ENCODE peak calls at places on chromosomes 6 and 20, in ten cellular contexts. B is AG04449, N is HL-60, T is tibial nerve, C is uterus, W is astrocyte of the cerebellum, J is stomach, V is OCI-LY7, F is pancreas, P is heart right ventricle. Q is an unnamed sample.

GRCh38 chr6:47700051-47700450 is 1.7 kb downstream of the ADGRF4 start:
- DNase-seq in V (no peak), N (no peak), B (no peak), W (no peak), J (no peak), F (no peak), C (peak), P (no peak), T (no peak), Q (no peak)

GRCh38 chr6:160036331-160036695 is 67.4 kb downstream of the IGF2R start:
- DNase-seq in W (no peak), P (peak), T (no peak), C (no peak), B (no peak), F (no peak), N (no peak), J (no peak), V (no peak), Q (no peak)

GRCh38 chr20:4018015-4018748 is 2.8 kb upstream of the RNF24 start:
- DNase-seq in V (no peak), J (no peak), N (no peak), P (no peak), B (no peak), C (no peak), F (no peak), T (no peak), W (no peak), Q (no peak)

GRCh38 chr6:154606860-154607259 is 96.4 kb upstream of the CNKSR3 start:
- DNase-seq in B (no peak), F (no peak), J (no peak), V (no peak), T (no peak), W (no peak), P (no peak), C (no peak), N (no peak), Q (no peak)

GRCh38 chr6:119052292-119052889 is 26.1 kb downstream of the FAM184A start:
- DNase-seq in N (no peak), P (no peak), V (no peak), F (no peak), T (no peak), C (no peak), W (no peak), J (no peak), B (no peak), Q (no peak)

GRCh38 chr6:7978736-7979135 is 68.1 kb upstream of the TXNDC5 start:
- DNase-seq in P (no peak), W (peak), F (no peak), N (no peak), B (no peak), V (peak), J (no peak), T (no peak), C (no peak), Q (peak)

GRCh38 chr20:33729101-33729500 is 2.7 kb upstream of the ZNF341 start:
- DNase-seq in P (no peak), N (no peak), B (no peak), T (no peak), V (no peak), J (no peak), F (no peak), W (no peak), C (no peak), Q (no peak)

GRCh38 chr6:15512126-15512525 is 150.7 kb downstream of the DTNBP1 start:
- DNase-seq in T (no peak), C (no peak), B (no peak), V (peak), N (no peak), J (no peak), W (no peak), P (no peak), F (no peak), Q (no peak)

GRCh38 chr6:84019812-84020211 is 13.8 kb upstream of the MRAP2 start:
- DNase-seq in W (no peak), F (no peak), T (no peak), V (no peak), N (no peak), J (no peak), B (no peak), C (no peak), P (no peak), Q (no peak)

GRCh38 chr6:139587469-139587868 is 213.0 kb upstream of the CITED2 start:
- DNase-seq in V (no peak), T (no peak), F (no peak), N (no peak), J (no peak), C (no peak), B (peak), W (peak), P (no peak), Q (no peak)

GRCh38 chr6:14292119-14292518 is 174.5 kb downstream of the CD83 start:
- DNase-seq in W (no peak), T (no peak), F (no peak), V (no peak), B (no peak), N (no peak), C (no peak), P (no peak), J (no peak), Q (no peak)

GRCh38 chr6:12324741-12325140 is 34.6 kb downstream of the EDN1 start:
- DNase-seq in T (no peak), W (no peak), P (no peak), V (no peak), J (no peak), F (no peak), B (no peak), N (no peak), C (no peak), Q (no peak)

GRCh38 chr6:135323202-135323668 is 142.1 kb downstream of the MYB start:
- DNase-seq in P (no peak), C (no peak), N (no peak), V (peak), F (no peak), B (no peak), T (no peak), J (no peak), W (peak), Q (peak)

GRCh38 chr6:31559958-31560696 is 12.0 kb upstream of the LTA start:
- DNase-seq in J (no peak), W (no peak), C (no peak), N (peak), T (peak), F (no peak), B (no peak), V (peak), P (peak), Q (peak)

GRCh38 chr6:40710626-40711354 is 123.6 kb upstream of the LRFN2 start:
- DNase-seq in W (no peak), B (no peak), J (no peak), C (no peak), F (no peak), V (peak), P (no peak), N (no peak), T (no peak), Q (no peak)

GRCh38 chr6:69957990-69958559 is 91.7 kb downstream of the COL19A1 start:
- DNase-seq in B (no peak), F (no peak), P (no peak), V (no peak), T (no peak), C (no peak), W (no peak), J (no peak), N (no peak), Q (no peak)

GRCh38 chr20:24868396-24868927 is 80.6 kb upstream of the CST7 start:
- DNase-seq in J (no peak), W (no peak), C (no peak), P (no peak), B (no peak), F (no peak), T (no peak), V (no peak), N (no peak), Q (no peak)

GRCh38 chr6:126716012-126716411 is 376.1 kb downstream of the CENPW start:
- DNase-seq in P (no peak), T (no peak), C (no peak), J (no peak), W (no peak), N (no peak), V (no peak), F (no peak), B (peak), Q (no peak)

GRCh38 chr6:62819640-62820039 is 391.6 kb upstream of the FKBP1C start:
- DNase-seq in C (no peak), P (no peak), V (no peak), T (no peak), B (no peak), W (no peak), F (no peak), N (no peak), J (no peak), Q (no peak)

GRCh38 chr6:145012039-145012662 is 723.2 kb downstream of the EPM2A start:
- DNase-seq in F (no peak), P (no peak), B (no peak), W (no peak), J (no peak), T (no peak), V (no peak), C (no peak), N (no peak), Q (no peak)

GRCh38 chr20:54433653-54434052 is 41.7 kb upstream of the DOK5 start:
- DNase-seq in B (no peak), P (no peak), J (peak), T (no peak), W (no peak), N (no peak), F (peak), C (no peak), V (no peak), Q (no peak)

GRCh38 chr6:151211075-151211474 is 28.7 kb upstream of the AKAP12 start:
- DNase-seq in V (no peak), W (no peak), F (no peak), J (no peak), N (no peak), C (no peak), B (no peak), T (no peak), P (no peak), Q (no peak)

DNA sequence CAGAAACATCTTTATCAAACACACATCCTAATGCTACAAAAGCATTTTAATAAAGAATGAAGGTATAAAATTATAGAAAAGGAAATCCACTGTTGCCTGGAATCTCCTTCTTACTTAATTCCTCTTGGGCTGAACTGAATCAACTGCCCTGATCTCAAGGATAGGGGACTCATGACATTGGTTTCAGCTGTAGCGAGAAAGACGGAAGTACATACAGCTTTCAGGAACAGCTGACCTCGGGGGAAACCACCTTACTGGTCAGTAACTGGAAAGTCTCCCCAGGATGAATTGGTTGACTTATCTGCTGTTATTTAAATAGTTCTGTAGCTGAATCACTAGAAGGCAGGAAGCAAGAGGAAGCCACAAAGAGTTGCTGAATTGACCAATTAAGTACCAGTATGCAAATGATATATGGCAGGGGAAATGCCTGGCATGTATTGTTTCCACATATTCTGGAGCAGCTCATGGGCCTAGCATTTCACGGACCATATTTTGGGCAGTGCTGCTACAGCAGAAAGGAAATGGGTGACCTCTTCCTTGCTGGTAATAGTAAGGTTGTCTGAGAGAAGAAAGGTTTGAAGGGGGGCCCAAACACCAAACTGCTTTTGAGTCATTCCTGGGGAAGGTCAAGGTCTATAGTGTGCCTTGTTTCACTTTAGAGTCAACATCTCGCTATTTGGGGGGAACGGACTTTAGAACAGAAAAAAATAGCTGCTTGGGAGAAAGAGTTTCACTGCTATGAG is 43.7 kb upstream of the MAP7 start:
- DNase-seq in C (no peak), B (peak), P (no peak), J (peak), F (no peak), N (peak), W (peak), V (peak), T (no peak), Q (peak)
- H3K4me3 ChIP-seq in C (no peak), B (peak), P (no peak), J (no peak), F (no peak), N (no peak), W (no peak), V (no peak), T (no peak), Q (peak)

DNA sequence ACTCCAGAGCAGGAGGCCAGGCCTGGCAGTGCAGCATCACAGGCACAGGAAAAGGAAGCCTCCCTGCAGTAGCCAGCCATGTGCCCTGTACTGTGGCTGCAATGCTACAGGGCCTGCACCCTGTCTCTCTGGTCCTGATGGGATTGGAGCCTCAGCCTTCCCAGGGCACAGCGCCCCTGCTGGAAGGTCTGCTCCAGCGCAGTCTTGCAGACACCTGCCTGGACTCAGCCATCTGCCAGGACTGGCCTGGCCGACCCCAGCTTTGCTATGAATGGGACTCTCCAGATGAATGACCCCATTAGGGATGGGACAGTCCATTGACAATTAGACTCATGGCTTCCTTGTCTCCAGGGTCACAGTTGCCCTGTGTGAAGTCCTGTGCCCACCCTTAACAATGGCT is 251.6 kb downstream of the ERMARD start:
- DNase-seq in P (no peak), F (no peak), N (no peak), W (no peak), C (no peak), V (no peak), T (no peak), B (no peak), J (no peak), Q (no peak)
- TF ChIP-seq CTCF in P (no peak), F (no peak), N (no peak), W (no peak), C (no peak), V (peak), T (no peak), B (no peak), J (no peak), Q (peak)

GRCh38 chr6:27512525-27512924 is 39.6 kb upstream of the ZNF184 start:
- DNase-seq in J (no peak), T (no peak), W (no peak), C (no peak), V (no peak), P (no peak), F (no peak), N (no peak), B (no peak), Q (no peak)

GRCh38 chr6:27514906-27515495 is 42.1 kb upstream of the ZNF184 start:
- DNase-seq in F (no peak), P (no peak), J (no peak), T (no peak), W (no peak), V (no peak), N (no peak), B (no peak), C (no peak), Q (no peak)

GRCh38 chr6:27517238-27517637 is 44.3 kb upstream of the ZNF184 start:
- DNase-seq in N (no peak), V (no peak), B (no peak), C (no peak), P (no peak), F (no peak), W (no peak), T (no peak), J (no peak), Q (no peak)

GRCh38 chr6:27518881-27519795 is 46.2 kb upstream of the ZNF184 start:
- DNase-seq in P (peak), N (peak), W (peak), F (peak), B (peak), V (peak), T (peak), C (peak), J (peak), Q (peak)

GRCh38 chr6:27517928-27518787 is 45.3 kb upstream of the ZNF184 start:
- DNase-seq in P (no peak), V (no peak), C (no peak), N (no peak), J (no peak), F (no peak), B (no peak), T (no peak), W (no peak), Q (no peak)
- H3K4me3 ChIP-seq in P (peak), V (peak), C (peak), N (peak), J (peak), F (no peak), B (peak), T (peak), W (peak), Q (peak)

GRCh38 chr6:82588859-82589412 is 225.3 kb downstream of the TPBG start:
- DNase-seq in N (no peak), C (no peak), B (no peak), T (no peak), F (no peak), P (no peak), W (no peak), V (no peak), J (no peak), Q (no peak)
- TF ChIP-seq CTCF in N (no peak), C (no peak), B (no peak), T (no peak), F (no peak), P (no peak), W (no peak), V (no peak), J (no peak), Q (no peak)

DNA sequence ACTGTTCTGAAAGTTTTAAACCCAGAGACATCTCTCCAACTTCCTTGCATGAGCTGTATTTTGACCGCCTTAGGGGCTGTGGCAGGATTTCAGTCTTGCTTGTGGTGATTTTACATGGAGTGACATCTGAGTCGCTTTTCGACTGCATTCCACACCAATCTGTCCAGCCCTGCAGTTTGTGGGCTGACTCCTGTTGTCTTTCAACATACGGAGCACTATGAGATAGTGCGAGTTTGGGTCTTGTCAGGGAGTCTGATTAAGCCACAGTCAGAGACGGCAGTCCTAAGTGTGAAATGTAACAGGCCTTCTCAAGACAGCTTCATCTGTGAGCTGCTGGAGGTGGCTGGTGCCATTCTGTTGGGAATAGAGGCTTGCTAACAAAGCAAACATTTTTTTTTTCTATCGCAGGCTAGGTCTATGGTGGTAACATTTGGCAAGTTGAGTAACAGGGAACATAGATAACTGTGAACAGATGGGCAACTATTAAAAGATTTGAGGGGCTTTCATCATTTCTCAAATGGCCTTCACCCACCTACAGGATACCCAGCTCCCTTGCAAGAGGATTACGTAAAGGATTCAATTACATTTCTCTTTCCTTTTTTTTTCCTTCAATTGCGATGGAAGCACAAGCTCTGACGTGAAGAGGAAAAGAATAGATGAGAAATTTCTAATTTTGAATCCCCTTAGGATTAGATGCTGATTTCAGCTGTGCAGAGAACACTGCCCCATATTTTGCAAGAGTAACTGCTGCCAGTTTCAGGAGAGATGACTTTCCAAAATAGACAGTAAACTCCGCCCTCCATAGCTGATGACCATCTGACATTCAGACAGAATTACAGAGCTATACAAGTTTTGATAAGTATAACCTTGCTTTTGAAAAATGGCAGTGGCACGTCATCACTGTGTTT is 25.1 kb downstream of the CAP2 start:
- DNase-seq in T (peak), F (no peak), J (no peak), B (no peak), N (no peak), V (no peak), W (no peak), P (no peak), C (no peak), Q (no peak)
- H3K4me3 ChIP-seq in T (no peak), F (no peak), J (no peak), B (peak), N (no peak), V (no peak), W (no peak), P (no peak), C (no peak), Q (no peak)